ENCODE peak calls at places on chromosome 2, in four cellular contexts. One of them, this sample, is unnamed.

GRCh38 chr2:3625186-3625585 is 30.3 kb downstream of the COLEC11 start:
- DNase-seq in IMR-90: no peak
- DNase-seq in HepG2: no peak
- DNase-seq in neural progenitor cell: no peak
- DNase-seq in this sample: no peak

GRCh38 chr2:69213832-69214231 is 173.2 kb downstream of the GFPT1 start:
- DNase-seq in IMR-90: no peak
- DNase-seq in HepG2: no peak
- DNase-seq in neural progenitor cell: no peak
- DNase-seq in this sample: peak; percentile 74

GRCh38 chr2:3487432-3487831 is 31.9 kb downstream of the ADI1 start:
- DNase-seq in IMR-90: no peak
- DNase-seq in HepG2: no peak
- DNase-seq in neural progenitor cell: no peak
- DNase-seq in this sample: peak; percentile 21

GRCh38 chr2:162266468-162266754 is 23.2 kb upstream of the FAP start:
- DNase-seq in IMR-90: no peak
- DNase-seq in HepG2: no peak
- DNase-seq in neural progenitor cell: no peak
- DNase-seq in this sample: no peak

GRCh38 chr2:168323456-168324058 is 76.2 kb upstream of the STK39 start:
- DNase-seq in IMR-90: no peak
- DNase-seq in HepG2: no peak
- DNase-seq in neural progenitor cell: no peak
- DNase-seq in this sample: no peak

GRCh38 chr2:25145803-25146202 is 22.6 kb downstream of the POMC start:
- DNase-seq in IMR-90: no peak
- DNase-seq in HepG2: no peak
- DNase-seq in neural progenitor cell: no peak
- DNase-seq in this sample: no peak

GRCh38 chr2:179129574-179130238 is 79.8 kb upstream of the CCDC141 start:
- DNase-seq in IMR-90: peak; percentile 10
- DNase-seq in HepG2: no peak
- DNase-seq in neural progenitor cell: peak; percentile 5
- DNase-seq in this sample: peak; percentile 37

GRCh38 chr2:128452536-128453530 is 134.2 kb upstream of the HS6ST1 start:
- DNase-seq in IMR-90: no peak
- DNase-seq in HepG2: no peak
- DNase-seq in neural progenitor cell: peak; percentile 1
- DNase-seq in this sample: no peak

GRCh38 chr2:27322301-27322765 is 564 bp downstream of the MPV17 start:
- DNase-seq in IMR-90: peak; percentile 8
- DNase-seq in HepG2: no peak
- DNase-seq in neural progenitor cell: no peak
- DNase-seq in this sample: peak; percentile 48

GRCh38 chr2:96821113-96821512 is 5.0 kb downstream of the CNNM3 start:
- DNase-seq in IMR-90: no peak
- DNase-seq in HepG2: no peak
- DNase-seq in neural progenitor cell: no peak
- DNase-seq in this sample: no peak

GRCh38 chr2:17628349-17629261 is 88.1 kb downstream of the VSNL1 start:
- DNase-seq in IMR-90: no peak
- DNase-seq in HepG2: no peak
- DNase-seq in neural progenitor cell: no peak
- DNase-seq in this sample: no peak

GRCh38 chr2:96267159-96267971 is 1.3 kb downstream of the CIAO1 start:
- DNase-seq in IMR-90: peak; percentile 37
- DNase-seq in HepG2: peak; percentile 73
- DNase-seq in neural progenitor cell: peak; percentile 62
- DNase-seq in this sample: peak; percentile 73

GRCh38 chr2:107727318-107727717 is 99.4 kb upstream of the RGPD4 start:
- DNase-seq in IMR-90: no peak
- DNase-seq in HepG2: no peak
- DNase-seq in neural progenitor cell: no peak
- DNase-seq in this sample: no peak

GRCh38 chr2:3039188-3040065 is 338.2 kb downstream of the EIPR1 start:
- DNase-seq in IMR-90: no peak
- DNase-seq in HepG2: no peak
- DNase-seq in neural progenitor cell: no peak
- DNase-seq in this sample: no peak

GRCh38 chr2:144453486-144454158 is 66.3 kb downstream of the ZEB2 start:
- DNase-seq in IMR-90: peak; percentile 50
- DNase-seq in HepG2: no peak
- DNase-seq in neural progenitor cell: no peak
- DNase-seq in this sample: peak; percentile 87

GRCh38 chr2:200221055-200221692 is 85.3 kb upstream of the SPATS2L start:
- DNase-seq in IMR-90: no peak
- DNase-seq in HepG2: peak; percentile 99
- DNase-seq in neural progenitor cell: no peak
- DNase-seq in this sample: no peak

GRCh38 chr2:48714240-48714639 is 41.3 kb downstream of the LHCGR start:
- DNase-seq in IMR-90: peak; percentile 87
- DNase-seq in HepG2: no peak
- DNase-seq in neural progenitor cell: no peak
- DNase-seq in this sample: peak; percentile 64

GRCh38 chr2:1731512-1731962 is 12.8 kb downstream of the PXDN start:
- DNase-seq in IMR-90: peak; percentile 86
- DNase-seq in HepG2: no peak
- DNase-seq in neural progenitor cell: peak; percentile 38
- DNase-seq in this sample: peak; percentile 88

GRCh38 chr2:142180820-142181533 is 50.2 kb upstream of the LRP1B start:
- DNase-seq in IMR-90: peak; percentile 12
- DNase-seq in HepG2: peak; percentile 43
- DNase-seq in neural progenitor cell: peak; percentile 70
- DNase-seq in this sample: peak; percentile 70

GRCh38 chr2:109611467-109612095 is 2.2 kb downstream of the SEPTIN10 start:
- DNase-seq in IMR-90: peak; percentile 96
- DNase-seq in HepG2: peak; percentile 35
- DNase-seq in neural progenitor cell: no peak
- DNase-seq in this sample: peak; percentile 87

GRCh38 chr2:221911316-221911715 is 339.2 kb upstream of the EPHA4 start:
- DNase-seq in IMR-90: no peak
- DNase-seq in HepG2: no peak
- DNase-seq in neural progenitor cell: peak; percentile 44
- DNase-seq in this sample: no peak

GRCh38 chr2:101546376-101547058 is 71.6 kb upstream of the RFX8 start:
- DNase-seq in IMR-90: peak; percentile 60
- DNase-seq in HepG2: no peak
- DNase-seq in neural progenitor cell: no peak
- DNase-seq in this sample: peak; percentile 80

GRCh38 chr2:219199470-219200211 is 6.9 kb upstream of the ZFAND2B start:
- DNase-seq in IMR-90: no peak
- DNase-seq in HepG2: no peak
- DNase-seq in neural progenitor cell: no peak
- DNase-seq in this sample: no peak

GRCh38 chr2:129273266-129274037 is 706.0 kb upstream of the RAB6C start:
- DNase-seq in IMR-90: no peak
- DNase-seq in HepG2: no peak
- DNase-seq in neural progenitor cell: no peak
- DNase-seq in this sample: no peak

GRCh38 chr2:84924173-84925106 is 19.0 kb downstream of the TMSB10 start:
- DNase-seq in IMR-90: peak; percentile 30
- DNase-seq in HepG2: peak; percentile 95
- DNase-seq in neural progenitor cell: peak; percentile 44
- DNase-seq in this sample: peak; percentile 55

GRCh38 chr2:30421026-30421425 is 26.0 kb upstream of the LCLAT1 start:
- DNase-seq in IMR-90: no peak
- DNase-seq in HepG2: no peak
- DNase-seq in neural progenitor cell: no peak
- DNase-seq in this sample: no peak

GRCh38 chr2:36951574-36951973 is 14.8 kb downstream of the STRN start:
- DNase-seq in IMR-90: peak; percentile 59
- DNase-seq in HepG2: no peak
- DNase-seq in neural progenitor cell: no peak
- DNase-seq in this sample: peak; percentile 52

GRCh38 chr2:32937602-32938450 is 8.9 kb upstream of the LTBP1 start:
- DNase-seq in IMR-90: peak; percentile 52
- DNase-seq in HepG2: no peak
- DNase-seq in neural progenitor cell: peak; percentile 66
- DNase-seq in this sample: peak; percentile 12

GRCh38 chr2:230231251-230231650 is 5.7 kb downstream of the SP140 start:
- DNase-seq in IMR-90: no peak
- DNase-seq in HepG2: no peak
- DNase-seq in neural progenitor cell: no peak
- DNase-seq in this sample: no peak

GRCh38 chr2:177989029-177989885 is 83.3 kb downstream of the PDE11A start:
- DNase-seq in IMR-90: peak; percentile 68
- DNase-seq in HepG2: no peak
- DNase-seq in neural progenitor cell: no peak
- DNase-seq in this sample: peak; percentile 77

GRCh38 chr2:205834776-205835175 is 152.5 kb downstream of the NRP2 start:
- DNase-seq in IMR-90: peak; percentile 3
- DNase-seq in HepG2: no peak
- DNase-seq in neural progenitor cell: no peak
- DNase-seq in this sample: no peak

DNA sequence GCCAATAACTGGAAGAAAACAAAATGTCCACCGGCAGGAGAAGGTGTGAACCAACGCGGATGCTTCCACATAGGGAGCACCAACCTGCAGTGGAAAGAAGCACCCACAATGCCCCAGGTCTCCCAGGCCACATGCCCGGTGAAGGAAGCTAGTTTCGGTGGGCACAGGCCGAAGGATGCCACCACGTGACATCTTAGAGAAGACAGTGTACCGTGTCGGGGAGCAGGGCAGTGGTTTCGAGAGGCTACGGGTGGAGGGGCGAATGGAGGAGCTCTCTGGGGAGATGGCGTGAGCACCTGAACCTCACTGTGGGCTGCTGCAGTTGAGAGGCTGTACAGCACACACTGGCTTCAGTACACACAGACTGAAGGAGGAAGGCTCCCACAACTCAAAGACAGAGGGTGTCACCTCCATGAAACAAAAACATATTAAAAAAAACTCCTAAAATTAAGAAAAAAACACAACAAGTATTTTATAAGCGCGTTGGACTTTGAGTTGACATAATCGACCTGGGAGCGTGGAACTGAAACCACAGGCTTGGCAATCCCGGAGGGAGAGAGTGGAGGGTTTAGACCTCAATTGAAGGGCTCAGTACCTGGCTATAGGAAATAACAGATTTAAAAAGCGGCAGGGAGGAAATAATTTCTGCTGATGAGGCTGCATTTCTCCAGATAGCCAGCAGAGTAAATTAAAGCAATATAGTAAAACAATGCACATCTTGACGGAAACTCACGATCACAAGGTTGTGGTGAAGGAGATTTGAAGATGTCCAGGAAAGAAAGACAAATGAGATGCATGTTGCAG is 160.1 kb downstream of the RTP5 start:
- DNase-seq in IMR-90: no peak
- DNase-seq in HepG2: no peak
- DNase-seq in neural progenitor cell: no peak
- DNase-seq in this sample: peak; percentile 20
- H3K27me3 ChIP-seq in IMR-90: peaks cover 76% of the 10 kb centered on the region
- H3K27me3 ChIP-seq in HepG2: peaks cover 8% of the 10 kb centered on the region
- H3K27me3 ChIP-seq in neural progenitor cell: no peaks in the 10 kb centered on the region
- H3K27me3 ChIP-seq in this sample: peaks cover 70% of the 10 kb centered on the region

GRCh38 chr2:237196866-237197618 is 111.4 kb downstream of the COPS8 start:
- DNase-seq in IMR-90: peak; percentile 96
- DNase-seq in HepG2: no peak
- DNase-seq in neural progenitor cell: no peak
- DNase-seq in this sample: peak; percentile 85

GRCh38 chr2:237198144-237198900 is 112.6 kb downstream of the COPS8 start:
- DNase-seq in IMR-90: peak; percentile 92
- DNase-seq in HepG2: no peak
- DNase-seq in neural progenitor cell: no peak
- DNase-seq in this sample: peak; percentile 57

GRCh38 chr2:237200462-237200861 is 114.8 kb downstream of the COPS8 start:
- DNase-seq in IMR-90: no peak
- DNase-seq in HepG2: no peak
- DNase-seq in neural progenitor cell: no peak
- DNase-seq in this sample: no peak

GRCh38 chr2:237199577-237199976 is 113.9 kb downstream of the COPS8 start:
- DNase-seq in IMR-90: no peak
- DNase-seq in HepG2: no peak
- DNase-seq in neural progenitor cell: no peak
- DNase-seq in this sample: peak; percentile 26

DNA sequence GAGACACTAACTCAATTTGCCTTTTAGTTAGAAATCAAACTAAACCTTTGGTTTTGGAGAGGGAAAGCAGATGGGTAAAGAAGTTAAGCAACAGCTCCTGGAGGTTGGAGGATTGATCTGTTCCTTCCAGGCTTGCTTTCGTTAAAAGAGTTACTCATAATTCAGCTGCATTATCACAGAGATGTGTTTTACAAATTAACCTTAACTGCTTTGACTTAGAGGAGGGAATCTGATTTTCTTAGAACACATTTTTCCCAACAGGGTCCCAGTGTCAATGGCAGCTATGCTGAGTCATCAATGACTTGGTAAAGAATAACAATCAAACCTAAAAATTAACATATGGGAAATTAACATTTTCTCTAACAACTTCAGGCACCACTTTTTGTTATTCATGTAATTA is 113.4 kb downstream of the COPS8 start:
- DNase-seq in IMR-90: peak; percentile 78
- DNase-seq in HepG2: no peak
- DNase-seq in neural progenitor cell: no peak
- DNase-seq in this sample: peak; percentile 56
- H2AFZ ChIP-seq in IMR-90: no peak overlapping the region
- H2AFZ ChIP-seq in HepG2: no peak overlapping the region
- H2AFZ ChIP-seq in neural progenitor cell: no peak overlapping the region
- H2AFZ ChIP-seq in this sample: no peak overlapping the region

GRCh38 chr2:240789501-240790369 is 30.3 kb downstream of the KIF1A start:
- DNase-seq in IMR-90: no peak
- DNase-seq in HepG2: no peak
- DNase-seq in neural progenitor cell: no peak
- DNase-seq in this sample: no peak
- H3K27me3 ChIP-seq in IMR-90: peaks cover 15% of the 10 kb centered on the region
- H3K27me3 ChIP-seq in HepG2: peaks cover 16% of the 10 kb centered on the region
- H3K27me3 ChIP-seq in neural progenitor cell: no peaks in the 10 kb centered on the region
- H3K27me3 ChIP-seq in this sample: no peaks in the 10 kb centered on the region

GRCh38 chr2:45772038-45772437 is 120.6 kb downstream of the PRKCE start:
- DNase-seq in IMR-90: no peak
- DNase-seq in HepG2: no peak
- DNase-seq in neural progenitor cell: no peak
- DNase-seq in this sample: no peak
- H2AFZ ChIP-seq in IMR-90: no peak overlapping the region
- H2AFZ ChIP-seq in HepG2: no peak overlapping the region
- H2AFZ ChIP-seq in neural progenitor cell: no peak overlapping the region
- H2AFZ ChIP-seq in this sample: no peak overlapping the region

GRCh38 chr2:209918251-209918650 is 84.2 kb upstream of the RPE start:
- DNase-seq in IMR-90: no peak
- DNase-seq in HepG2: no peak
- DNase-seq in neural progenitor cell: no peak
- DNase-seq in this sample: no peak
- H3K27me3 ChIP-seq in IMR-90: no peaks in the 10 kb centered on the region
- H3K27me3 ChIP-seq in HepG2: no peaks in the 10 kb centered on the region
- H3K27me3 ChIP-seq in neural progenitor cell: no peaks in the 10 kb centered on the region
- H3K27me3 ChIP-seq in this sample: no peaks in the 10 kb centered on the region

This sample was measured in GM23248.